ENCODE peak calls at places on chromosomes 6 and 20, in eight cellular contexts. One of them, this sample, is unnamed.

GRCh38 chr20:8568068-8568467 is 436.0 kb downstream of the PLCB1 start:
- DNase-seq in endodermal cell: no peak
- DNase-seq in mammary epithelial cell: no peak
- DNase-seq in tibial artery: no peak
- DNase-seq in brain microvascular endothelial cell: no peak
- DNase-seq in IMR-90: peak; percentile 24
- DNase-seq in suprapubic skin: no peak
- DNase-seq in breast epithelium: no peak
- DNase-seq in this sample: no peak

GRCh38 chr20:36311141-36311853 is 5.2 kb downstream of the DLGAP4 start:
- DNase-seq in endodermal cell: peak; percentile 25
- DNase-seq in mammary epithelial cell: no peak
- DNase-seq in tibial artery: no peak
- DNase-seq in brain microvascular endothelial cell: no peak
- DNase-seq in IMR-90: no peak
- DNase-seq in suprapubic skin: peak; percentile 16
- DNase-seq in breast epithelium: no peak
- DNase-seq in this sample: no peak

GRCh38 chr6:154197176-154197850 is 158.3 kb downstream of the OPRM1 start:
- DNase-seq in endodermal cell: no peak
- DNase-seq in mammary epithelial cell: peak; percentile 50
- DNase-seq in tibial artery: no peak
- DNase-seq in brain microvascular endothelial cell: peak; percentile 41
- DNase-seq in IMR-90: peak; percentile 62
- DNase-seq in suprapubic skin: no peak
- DNase-seq in breast epithelium: no peak
- DNase-seq in this sample: no peak

GRCh38 chr20:35215066-35215956 is 11.2 kb upstream of the MMP24 start:
- DNase-seq in endodermal cell: no peak
- DNase-seq in mammary epithelial cell: peak; percentile 77
- DNase-seq in tibial artery: no peak
- DNase-seq in brain microvascular endothelial cell: no peak
- DNase-seq in IMR-90: peak; percentile 79
- DNase-seq in suprapubic skin: no peak
- DNase-seq in breast epithelium: no peak
- DNase-seq in this sample: no peak

GRCh38 chr6:107511410-107512070 is 21.6 kb downstream of the SOBP start:
- DNase-seq in endodermal cell: no peak
- DNase-seq in mammary epithelial cell: no peak
- DNase-seq in tibial artery: peak; percentile 77
- DNase-seq in brain microvascular endothelial cell: no peak
- DNase-seq in IMR-90: no peak
- DNase-seq in suprapubic skin: peak; percentile 60
- DNase-seq in breast epithelium: no peak
- DNase-seq in this sample: no peak

GRCh38 chr6:142631517-142632385 is 313.2 kb downstream of the HIVEP2 start:
- DNase-seq in endodermal cell: no peak
- DNase-seq in mammary epithelial cell: peak; percentile 10
- DNase-seq in tibial artery: no peak
- DNase-seq in brain microvascular endothelial cell: no peak
- DNase-seq in IMR-90: no peak
- DNase-seq in suprapubic skin: no peak
- DNase-seq in breast epithelium: no peak
- DNase-seq in this sample: no peak

GRCh38 chr20:62785381-62785780 is 10.9 kb upstream of the MRGBP start:
- DNase-seq in endodermal cell: no peak
- DNase-seq in mammary epithelial cell: no peak
- DNase-seq in tibial artery: no peak
- DNase-seq in brain microvascular endothelial cell: no peak
- DNase-seq in IMR-90: no peak
- DNase-seq in suprapubic skin: no peak
- DNase-seq in breast epithelium: no peak
- DNase-seq in this sample: no peak

GRCh38 chr6:137808191-137808590 is 58.9 kb upstream of the TNFAIP3 start:
- DNase-seq in endodermal cell: no peak
- DNase-seq in mammary epithelial cell: peak; percentile 77
- DNase-seq in tibial artery: no peak
- DNase-seq in brain microvascular endothelial cell: peak; percentile 61
- DNase-seq in IMR-90: peak; percentile 80
- DNase-seq in suprapubic skin: no peak
- DNase-seq in breast epithelium: no peak
- DNase-seq in this sample: no peak

GRCh38 chr20:43564993-43565757 is 6.3 kb downstream of the SGK2 start:
- DNase-seq in endodermal cell: peak; percentile 51
- DNase-seq in mammary epithelial cell: no peak
- DNase-seq in tibial artery: no peak
- DNase-seq in brain microvascular endothelial cell: no peak
- DNase-seq in IMR-90: no peak
- DNase-seq in suprapubic skin: no peak
- DNase-seq in breast epithelium: no peak
- DNase-seq in this sample: no peak

GRCh38 chr20:36415475-36416002 is 109.4 kb downstream of the DLGAP4 start:
- DNase-seq in endodermal cell: no peak
- DNase-seq in mammary epithelial cell: no peak
- DNase-seq in tibial artery: no peak
- DNase-seq in brain microvascular endothelial cell: no peak
- DNase-seq in IMR-90: no peak
- DNase-seq in suprapubic skin: no peak
- DNase-seq in breast epithelium: no peak
- DNase-seq in this sample: no peak

GRCh38 chr6:36033935-36034334 is 6.3 kb downstream of the MAPK14 start:
- DNase-seq in endodermal cell: no peak
- DNase-seq in mammary epithelial cell: peak; percentile 16
- DNase-seq in tibial artery: no peak
- DNase-seq in brain microvascular endothelial cell: no peak
- DNase-seq in IMR-90: peak; percentile 49
- DNase-seq in suprapubic skin: no peak
- DNase-seq in breast epithelium: no peak
- DNase-seq in this sample: no peak

GRCh38 chr6:138028893-138029292 is 78.3 kb downstream of the PERP start:
- DNase-seq in endodermal cell: no peak
- DNase-seq in mammary epithelial cell: peak; percentile 96
- DNase-seq in tibial artery: no peak
- DNase-seq in brain microvascular endothelial cell: no peak
- DNase-seq in IMR-90: no peak
- DNase-seq in suprapubic skin: peak; percentile 72
- DNase-seq in breast epithelium: peak; percentile 53
- DNase-seq in this sample: no peak

GRCh38 chr6:136236491-136237293 is 13.4 kb downstream of the MTFR2 start:
- DNase-seq in endodermal cell: peak; percentile 54
- DNase-seq in mammary epithelial cell: no peak
- DNase-seq in tibial artery: no peak
- DNase-seq in brain microvascular endothelial cell: no peak
- DNase-seq in IMR-90: no peak
- DNase-seq in suprapubic skin: no peak
- DNase-seq in breast epithelium: no peak
- DNase-seq in this sample: no peak

DNA sequence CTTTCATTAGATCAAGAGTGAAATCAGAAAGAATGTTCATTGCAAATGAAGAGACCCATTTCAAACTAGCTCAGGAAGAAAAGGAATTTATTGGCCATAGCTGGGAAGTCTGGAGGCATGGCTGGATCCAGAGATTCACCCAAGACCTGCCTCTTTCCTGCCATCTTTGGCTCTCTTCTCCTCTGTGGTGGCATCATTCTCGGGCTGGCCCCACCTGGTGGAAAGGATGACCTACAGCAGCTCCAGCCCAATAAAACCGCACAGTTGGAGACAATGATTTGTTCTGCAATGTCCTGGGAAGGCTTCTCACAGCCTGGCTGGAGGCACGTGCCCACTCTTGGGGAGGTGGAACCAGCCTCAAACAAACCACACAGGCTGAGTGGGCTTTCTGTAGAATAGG is 18.1 kb upstream of the FERMT1 start:
- DNase-seq in endodermal cell: peak; percentile 69
- DNase-seq in mammary epithelial cell: no peak
- DNase-seq in tibial artery: no peak
- DNase-seq in brain microvascular endothelial cell: no peak
- DNase-seq in IMR-90: no peak
- DNase-seq in suprapubic skin: no peak
- DNase-seq in breast epithelium: no peak
- DNase-seq in this sample: no peak
- TF ChIP-seq CTCF in endodermal cell: peak; percentile 43
- TF ChIP-seq CTCF in mammary epithelial cell: no peak
- TF ChIP-seq CTCF in tibial artery: no peak
- TF ChIP-seq CTCF in brain microvascular endothelial cell: peak; percentile 46
- TF ChIP-seq CTCF in IMR-90: peak; percentile 15
- TF ChIP-seq CTCF in suprapubic skin: no peak
- TF ChIP-seq CTCF in breast epithelium: no peak
- TF ChIP-seq CTCF in this sample: no peak

GRCh38 chr20:51506527-51507356 is 35.8 kb downstream of the NFATC2 start:
- DNase-seq in endodermal cell: peak; percentile 67
- DNase-seq in mammary epithelial cell: no peak
- DNase-seq in tibial artery: no peak
- DNase-seq in brain microvascular endothelial cell: no peak
- DNase-seq in IMR-90: no peak
- DNase-seq in suprapubic skin: no peak
- DNase-seq in breast epithelium: no peak
- DNase-seq in this sample: no peak
- H3K27ac ChIP-seq in endodermal cell: no peak overlapping the region
- H3K27ac ChIP-seq in mammary epithelial cell: no peak overlapping the region
- H3K27ac ChIP-seq in tibial artery: no peak overlapping the region
- H3K27ac ChIP-seq in brain microvascular endothelial cell: no peak overlapping the region
- H3K27ac ChIP-seq in IMR-90: no peak overlapping the region
- H3K27ac ChIP-seq in suprapubic skin: no peak overlapping the region
- H3K27ac ChIP-seq in breast epithelium: no peak overlapping the region
- H3K27ac ChIP-seq in this sample: no peak overlapping the region

GRCh38 chr6:14474816-14475215 is 357.2 kb downstream of the CD83 start:
- DNase-seq in endodermal cell: no peak
- DNase-seq in mammary epithelial cell: no peak
- DNase-seq in tibial artery: no peak
- DNase-seq in brain microvascular endothelial cell: no peak
- DNase-seq in IMR-90: no peak
- DNase-seq in suprapubic skin: no peak
- DNase-seq in breast epithelium: no peak
- DNase-seq in this sample: no peak
- TF ChIP-seq CTCF in endodermal cell: peak; percentile 41
- TF ChIP-seq CTCF in mammary epithelial cell: no peak
- TF ChIP-seq CTCF in tibial artery: no peak
- TF ChIP-seq CTCF in brain microvascular endothelial cell: no peak
- TF ChIP-seq CTCF in IMR-90: no peak
- TF ChIP-seq CTCF in suprapubic skin: no peak
- TF ChIP-seq CTCF in breast epithelium: no peak
- TF ChIP-seq CTCF in this sample: no peak

DNA sequence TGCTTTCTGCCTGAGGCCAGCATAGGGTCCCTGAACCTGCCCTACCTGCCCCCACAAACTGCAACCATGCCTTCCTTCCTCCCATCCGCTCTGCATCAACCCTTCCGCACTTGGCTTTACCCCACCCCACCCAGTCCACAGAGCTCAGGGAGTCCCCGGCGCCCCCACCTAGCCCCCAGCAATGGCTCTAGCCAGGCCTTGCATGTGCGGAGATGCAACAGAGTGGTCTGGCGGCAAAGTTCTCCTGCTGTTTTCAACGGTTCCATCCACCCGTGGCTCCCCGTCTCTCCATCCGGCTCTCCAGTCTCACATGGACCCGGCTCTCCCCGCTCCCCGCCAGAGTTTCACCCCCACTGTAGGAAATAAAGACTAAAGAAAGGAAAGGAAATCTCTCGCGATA is 795 bp downstream of the LRFN2 start:
- DNase-seq in endodermal cell: peak; percentile 63
- DNase-seq in mammary epithelial cell: no peak
- DNase-seq in tibial artery: no peak
- DNase-seq in brain microvascular endothelial cell: no peak
- DNase-seq in IMR-90: no peak
- DNase-seq in suprapubic skin: no peak
- DNase-seq in breast epithelium: no peak
- DNase-seq in this sample: no peak
- H3K27ac ChIP-seq in endodermal cell: no peak overlapping the region
- H3K27ac ChIP-seq in mammary epithelial cell: no peak overlapping the region
- H3K27ac ChIP-seq in tibial artery: no peak overlapping the region
- H3K27ac ChIP-seq in brain microvascular endothelial cell: no peak overlapping the region
- H3K27ac ChIP-seq in IMR-90: no peak overlapping the region
- H3K27ac ChIP-seq in suprapubic skin: no peak overlapping the region
- H3K27ac ChIP-seq in breast epithelium: no peak overlapping the region
- H3K27ac ChIP-seq in this sample: no peak overlapping the region

GRCh38 chr6:68976260-68976659 is 341.2 kb downstream of the ADGRB3 start:
- DNase-seq in endodermal cell: peak; percentile 54
- DNase-seq in mammary epithelial cell: no peak
- DNase-seq in tibial artery: no peak
- DNase-seq in brain microvascular endothelial cell: no peak
- DNase-seq in IMR-90: no peak
- DNase-seq in suprapubic skin: no peak
- DNase-seq in breast epithelium: no peak
- DNase-seq in this sample: no peak
- TF ChIP-seq CTCF in endodermal cell: peak; percentile 76
- TF ChIP-seq CTCF in mammary epithelial cell: peak; percentile 9
- TF ChIP-seq CTCF in tibial artery: no peak
- TF ChIP-seq CTCF in brain microvascular endothelial cell: peak; percentile 43
- TF ChIP-seq CTCF in IMR-90: peak; percentile 18
- TF ChIP-seq CTCF in suprapubic skin: no peak
- TF ChIP-seq CTCF in breast epithelium: no peak
- TF ChIP-seq CTCF in this sample: no peak

DNA sequence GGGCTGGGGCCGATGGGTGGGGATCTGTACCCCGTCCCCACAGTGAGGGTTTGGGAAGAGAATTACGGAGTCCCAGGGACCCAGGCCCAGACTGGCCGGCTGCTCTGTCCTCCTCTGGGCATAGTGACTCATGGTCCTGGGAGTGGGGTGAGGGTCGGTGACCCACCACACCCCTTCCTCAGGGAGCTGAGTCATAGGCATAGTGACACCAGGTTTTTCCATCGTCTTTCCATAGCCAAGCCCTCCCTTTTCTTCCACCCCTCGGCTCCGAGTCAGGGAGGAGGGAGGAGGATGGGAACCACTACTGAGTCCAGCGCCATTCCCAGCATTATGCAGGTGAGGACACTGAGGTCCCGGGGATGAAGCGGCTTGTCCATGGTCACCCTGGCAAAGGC is 8.9 kb downstream of the CYP21A2 start:
- DNase-seq in endodermal cell: peak; percentile 68
- DNase-seq in mammary epithelial cell: no peak
- DNase-seq in tibial artery: peak; percentile 79
- DNase-seq in brain microvascular endothelial cell: peak; percentile 6
- DNase-seq in IMR-90: peak; percentile 24
- DNase-seq in suprapubic skin: no peak
- DNase-seq in breast epithelium: no peak
- DNase-seq in this sample: no peak
- H3K27ac ChIP-seq in endodermal cell: peak overlapping the region; percentile 38
- H3K27ac ChIP-seq in mammary epithelial cell: no peak overlapping the region
- H3K27ac ChIP-seq in tibial artery: peak overlapping the region; percentile 53
- H3K27ac ChIP-seq in brain microvascular endothelial cell: no peak overlapping the region
- H3K27ac ChIP-seq in IMR-90: no peak overlapping the region
- H3K27ac ChIP-seq in suprapubic skin: peak overlapping the region; percentile 93
- H3K27ac ChIP-seq in breast epithelium: peak overlapping the region; percentile 76
- H3K27ac ChIP-seq in this sample: peak overlapping the region; percentile 44

GRCh38 chr6:69732640-69733039 is 64.2 kb downstream of the LMBRD1 start:
- DNase-seq in endodermal cell: no peak
- DNase-seq in mammary epithelial cell: no peak
- DNase-seq in tibial artery: no peak
- DNase-seq in brain microvascular endothelial cell: no peak
- DNase-seq in IMR-90: no peak
- DNase-seq in suprapubic skin: no peak
- DNase-seq in breast epithelium: no peak
- DNase-seq in this sample: no peak
- TF ChIP-seq CTCF in endodermal cell: peak; percentile 57
- TF ChIP-seq CTCF in mammary epithelial cell: no peak
- TF ChIP-seq CTCF in tibial artery: no peak
- TF ChIP-seq CTCF in brain microvascular endothelial cell: peak; percentile 10
- TF ChIP-seq CTCF in IMR-90: peak; percentile 23
- TF ChIP-seq CTCF in suprapubic skin: no peak
- TF ChIP-seq CTCF in breast epithelium: no peak
- TF ChIP-seq CTCF in this sample: no peak

GRCh38 chr6:160428818-160429744 is 80.9 kb downstream of the SLC22A3 start:
- DNase-seq in endodermal cell: peak; percentile 73
- DNase-seq in mammary epithelial cell: no peak
- DNase-seq in tibial artery: no peak
- DNase-seq in brain microvascular endothelial cell: no peak
- DNase-seq in IMR-90: no peak
- DNase-seq in suprapubic skin: no peak
- DNase-seq in breast epithelium: no peak
- DNase-seq in this sample: no peak
- H3K27ac ChIP-seq in endodermal cell: no peak overlapping the region
- H3K27ac ChIP-seq in mammary epithelial cell: no peak overlapping the region
- H3K27ac ChIP-seq in tibial artery: peak overlapping the region; percentile 67
- H3K27ac ChIP-seq in brain microvascular endothelial cell: no peak overlapping the region
- H3K27ac ChIP-seq in IMR-90: no peak overlapping the region
- H3K27ac ChIP-seq in suprapubic skin: no peak overlapping the region
- H3K27ac ChIP-seq in breast epithelium: no peak overlapping the region
- H3K27ac ChIP-seq in this sample: peak overlapping the region; percentile 52